ENCODE peak calls at places on chromosomes 5 and 9, in five cellular contexts. V is colonic mucosa; B is stimulated activated CD4-positive, alpha-beta T cell treated with anti-CD3 and anti-CD28 coated beads, TNF-alpha, amount 100 ng/mL, for 4 hours; J is non-pigmented ciliary epithelial cell; M is IMR-90. H is an unnamed sample.

GRCh38 chr9:105881654-105882349 is 187.5 kb downstream of the TMEM38B start:
- DNase-seq in M (peak), B (peak), J (peak), V (peak), H (peak)

GRCh38 chr5:136056336-136056735 is 27.5 kb downstream of the TGFBI start:
- DNase-seq in V (no peak), M (no peak), J (no peak), B (no peak), H (no peak)

GRCh38 chr9:127336708-127337352 is 60.1 kb upstream of the SLC2A8 start:
- DNase-seq in B (no peak), V (peak), J (peak), M (peak), H (peak)

GRCh38 chr5:77133061-77133758 is 46.1 kb upstream of the ZBED3 start:
- DNase-seq in B (no peak), J (peak), V (peak), M (peak), H (peak)

GRCh38 chr5:386432-387341 is 56.3 kb upstream of the EXOC3 start:
- DNase-seq in B (no peak), J (no peak), M (peak), V (peak), H (no peak)

GRCh38 chr9:99299214-99300102 is 77.4 kb downstream of the SEC61B start:
- DNase-seq in V (no peak), J (peak), M (peak), B (no peak), H (peak)

GRCh38 chr9:117643288-117643654 is 60.9 kb upstream of the TLR4 start:
- DNase-seq in M (no peak), J (no peak), V (no peak), B (no peak), H (no peak)

GRCh38 chr9:97514531-97514930 is 13.1 kb downstream of the TMOD1 start:
- DNase-seq in J (no peak), V (no peak), M (no peak), B (no peak), H (no peak)

GRCh38 chr9:4035809-4036208 is 264.1 kb downstream of the GLIS3 start:
- DNase-seq in B (no peak), M (no peak), J (no peak), V (no peak), H (no peak)

GRCh38 chr5:16507716-16508115 is 42.1 kb upstream of the ZNF622 start:
- DNase-seq in M (no peak), V (no peak), J (no peak), B (no peak), H (no peak)

GRCh38 chr9:35538361-35539234 is 48.7 kb downstream of the RUSC2 start:
- DNase-seq in B (no peak), V (peak), M (peak), J (no peak), H (peak)

GRCh38 chr9:35646583-35647265 is 4.0 kb downstream of the SIT1 start:
- DNase-seq in V (peak), B (peak), J (peak), M (peak), H (peak)

GRCh38 chr5:74918232-74918669 is 52.1 kb upstream of the FAM169A start:
- DNase-seq in V (no peak), B (no peak), M (no peak), J (no peak), H (no peak)

GRCh38 chr9:124869986-124870560 is 8.1 kb downstream of the ARPC5L start:
- DNase-seq in J (no peak), B (peak), M (peak), V (peak), H (peak)

H was measured in astrocyte of the spinal cord.